ENCODE peak calls at places on chromosomes 3 and 15, in ten cellular contexts. K is fibroblast of the aortic adventitia, D is thoracic aorta, Y is fibroblast of lung, X is nephron progenitor cell, S is adrenal gland, A is HCT116, M is WTC11, R is BJ, H is stomach. V is an unnamed sample.

GRCh38 chr3:105626739-105627138 is 242.1 kb downstream of the CBLB start:
- DNase-seq in Y (no peak), S (no peak), A (no peak), D (no peak), K (no peak), M (no peak), H (no peak), R (no peak), X (no peak), V (no peak)

GRCh38 chr15:73550190-73550589 is 83.0 kb downstream of the NPTN start:
- DNase-seq in R (no peak), A (no peak), H (no peak), Y (no peak), D (no peak), S (no peak), M (no peak), K (no peak), X (no peak), V (no peak)

GRCh38 chr3:113769551-113769950 is 22.7 kb downstream of the ATP6V1A start:
- DNase-seq in K (peak; percentile 65), D (no peak), S (peak; percentile 31), M (no peak), Y (peak; percentile 70), A (no peak), X (no peak), R (no peak), H (no peak), V (no peak)

GRCh38 chr3:102133376-102133775 is 284.1 kb downstream of the NFKBIZ start:
- DNase-seq in Y (no peak), S (no peak), A (no peak), D (no peak), R (no peak), H (no peak), K (no peak), M (no peak), X (no peak), V (no peak)

GRCh38 chr3:119322523-119323400 is 28.6 kb downstream of the ARHGAP31 start:
- DNase-seq in X (peak; percentile 85), K (peak; percentile 66), S (peak; percentile 89), M (peak; percentile 80), D (peak; percentile 62), A (peak; percentile 48), H (peak; percentile 83), R (peak; percentile 37), Y (peak; percentile 79), V (peak; percentile 88)

GRCh38 chr3:193335031-193335430 is 43.5 kb downstream of the ATP13A5 start:
- DNase-seq in X (no peak), A (no peak), D (no peak), M (no peak), K (no peak), R (no peak), H (no peak), S (no peak), Y (no peak), V (no peak)

GRCh38 chr3:38989932-38990510 is 61.7 kb downstream of the SCN11A start:
- DNase-seq in D (no peak), Y (no peak), M (no peak), X (no peak), R (no peak), S (no peak), H (no peak), A (no peak), K (no peak), V (no peak)

GRCh38 chr15:74134387-74135027 is 4.1 kb downstream of the ISLR2 start:
- DNase-seq in Y (peak; percentile 50), X (peak; percentile 73), K (no peak), A (no peak), H (peak; percentile 53), S (peak; percentile 52), M (peak; percentile 84), D (no peak), R (no peak), V (no peak)

GRCh38 chr3:128424508-128425069 is 42.1 kb downstream of the DNAJB8 start:
- DNase-seq in A (peak; percentile 63), H (no peak), S (no peak), M (no peak), X (no peak), Y (peak; percentile 71), K (no peak), R (peak; percentile 18), D (no peak), V (no peak)

GRCh38 chr3:30181546-30181945 is 424.9 kb upstream of the TGFBR2 start:
- DNase-seq in K (no peak), A (no peak), D (no peak), H (no peak), Y (no peak), X (no peak), R (no peak), M (no peak), S (no peak), V (no peak)

GRCh38 chr3:194871864-194872668 is 186.4 kb downstream of the FAM43A start:
- DNase-seq in M (no peak), K (peak; percentile 72), Y (peak; percentile 61), D (no peak), S (peak; percentile 69), H (no peak), R (peak; percentile 39), X (no peak), A (peak; percentile 10), V (no peak)

GRCh38 chr3:13352621-13353131 is 67.4 kb downstream of the NUP210 start:
- DNase-seq in R (no peak), S (no peak), X (no peak), Y (no peak), M (no peak), K (no peak), H (no peak), A (no peak), D (no peak), V (no peak)

DNA sequence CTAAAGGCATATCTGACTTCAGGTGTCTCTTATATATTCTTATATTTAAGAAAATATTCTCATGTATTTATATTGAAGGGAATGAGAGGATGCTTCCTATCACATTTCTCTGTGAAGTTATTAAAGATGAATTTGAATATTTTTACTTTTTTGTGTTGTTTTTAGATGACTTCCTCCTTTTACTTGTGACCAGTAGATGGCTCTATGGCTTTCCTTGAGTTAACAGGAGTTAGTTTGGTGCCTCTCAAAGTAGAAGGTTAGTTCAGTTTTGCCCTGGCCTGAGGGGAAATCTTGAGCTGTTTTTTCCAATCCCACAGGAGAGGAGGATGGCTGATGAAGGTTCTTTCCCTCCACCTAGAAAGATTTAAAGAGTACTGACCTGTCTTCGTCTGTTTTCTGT is 80.7 kb downstream of the SQOR start:
- DNase-seq in M (no peak), R (no peak), Y (peak; percentile 47), D (no peak), K (peak; percentile 30), A (no peak), X (no peak), H (no peak), S (no peak), V (no peak)
- TF ChIP-seq CTCF in M (no peak), R (peak; percentile 50), Y (peak; percentile 60), D (peak; percentile 24), K (peak; percentile 59), A (no peak), X (no peak), H (no peak), S (no peak), V (peak; percentile 48)

GRCh38 chr15:29208352-29208751 is 61.3 kb downstream of the NSMCE3 start:
- DNase-seq in S (no peak), M (no peak), R (no peak), D (no peak), Y (no peak), X (peak; percentile 36), H (no peak), A (no peak), K (no peak), V (no peak)
- TF ChIP-seq CTCF in S (no peak), M (no peak), R (no peak), D (no peak), Y (no peak), X (peak; percentile 20), H (no peak), A (no peak), K (no peak), V (no peak)

GRCh38 chr3:48184299-48184698 is 3.9 kb downstream of the CDC25A start:
- DNase-seq in Y (no peak), S (no peak), H (no peak), D (no peak), K (no peak), X (no peak), A (no peak), M (no peak), R (no peak), V (no peak)

GRCh38 chr3:48188266-48189201 is at the start of gene CDC25A:
- DNase-seq in D (peak; percentile 91), M (peak; percentile 98), H (peak; percentile 96), Y (peak; percentile 99), R (peak; percentile 95), S (peak; percentile 98), X (peak; percentile 94), A (peak; percentile 98), K (peak; percentile 98), V (peak; percentile 95)

GRCh38 chr3:48186993-48187578 is 1.1 kb downstream of the CDC25A start:
- DNase-seq in R (no peak), D (no peak), K (peak; percentile 34), M (no peak), A (no peak), S (no peak), X (no peak), Y (peak; percentile 38), H (no peak), V (no peak)

GRCh38 chr3:48187579-48188265 is 495 bp downstream of the CDC25A start:
- DNase-seq in R (no peak), H (peak; percentile 50), Y (peak; percentile 82), X (peak; percentile 77), M (no peak), S (peak; percentile 19), D (no peak), K (no peak), A (no peak), V (peak; percentile 35)

GRCh38 chr3:48185129-48185528 is 3.1 kb downstream of the CDC25A start:
- DNase-seq in X (no peak), A (no peak), M (no peak), Y (no peak), H (no peak), D (no peak), R (no peak), K (no peak), S (no peak), V (no peak)
- TF ChIP-seq CTCF in X (no peak), A (no peak), M (no peak), Y (no peak), H (no peak), D (no peak), R (no peak), K (no peak), S (no peak), V (no peak)

DNA sequence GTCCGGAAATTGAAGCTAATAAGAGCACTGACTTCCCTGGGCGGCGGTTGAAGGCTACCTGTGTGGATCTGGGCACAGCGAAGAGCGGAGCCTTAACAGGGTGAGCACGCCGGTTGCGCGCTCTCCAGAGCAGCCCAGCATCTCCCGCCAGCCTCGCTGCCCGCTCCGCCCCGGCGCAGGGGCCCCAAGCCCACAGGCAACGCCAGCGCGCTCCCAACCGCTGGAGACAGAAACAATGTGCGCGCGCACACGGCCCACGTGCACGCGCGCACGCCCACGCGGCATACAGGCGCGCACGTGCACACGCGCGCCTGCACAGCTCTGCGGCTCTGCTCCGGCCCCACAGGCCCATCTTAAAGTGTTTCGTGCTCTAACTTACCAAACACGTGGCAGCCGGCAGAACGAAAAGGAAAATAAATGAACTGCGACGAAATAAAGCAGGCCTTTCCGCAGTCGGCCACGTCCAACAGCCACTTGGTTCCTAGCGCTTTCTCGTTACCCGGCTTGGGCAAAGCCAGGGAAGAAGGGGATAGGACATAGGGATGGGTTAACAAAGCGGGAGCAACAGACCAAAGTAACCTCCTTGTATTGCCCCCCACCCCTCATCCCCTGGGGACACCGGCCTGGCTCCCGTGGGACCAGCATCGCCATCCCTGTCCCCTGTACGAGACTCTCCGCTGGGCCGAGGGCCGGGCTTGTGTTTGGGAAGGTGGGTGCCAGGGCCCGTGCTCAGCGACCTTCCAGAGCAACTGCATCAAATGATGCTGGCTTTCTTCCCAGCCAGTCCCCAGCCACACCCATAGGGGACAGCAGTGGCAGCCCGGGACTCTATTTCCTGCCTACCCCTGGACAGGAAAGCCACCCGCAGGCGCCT is 203.7 kb downstream of the ABHD5 start:
- DNase-seq in M (peak; percentile 75), A (peak; percentile 22), K (peak; percentile 69), R (no peak), Y (peak; percentile 75), X (peak; percentile 81), S (peak; percentile 14), D (no peak), H (peak; percentile 52), V (peak; percentile 50)
- TF ChIP-seq CTCF in M (no peak), A (peak; percentile 16), K (no peak), R (no peak), Y (no peak), X (no peak), S (no peak), D (no peak), H (no peak), V (no peak)

V was measured in left ventricle myocardium inferior.